ENCODE peak calls at places on chromosome 1, in four cellular contexts. Z, N, V and R are unnamed samples.

GRCh38 chr1:40313329-40313957 is 3.6 kb downstream of the COL9A2 start:
- DNase-seq in V (peak), Z (no peak), N (no peak), R (no peak)

GRCh38 chr1:77416692-77417450 is 135.1 kb downstream of the AK5 start:
- DNase-seq in Z (no peak), V (no peak), N (no peak), R (peak)

GRCh38 chr1:63537940-63538339 is 14.6 kb downstream of the EFCAB7 start:
- DNase-seq in Z (no peak), V (peak), N (peak), R (peak)

GRCh38 chr1:183283286-183283685 is 97.2 kb downstream of the LAMC2 start:
- DNase-seq in V (no peak), N (no peak), Z (no peak), R (no peak)

GRCh38 chr1:118866330-118866729 is 121.8 kb downstream of the TBX15 start:
- DNase-seq in N (no peak), Z (no peak), V (no peak), R (no peak)

GRCh38 chr1:43171312-43171875 is 696 bp downstream of the EBNA1BP2 start:
- DNase-seq in V (no peak), Z (no peak), N (peak), R (no peak)

GRCh38 chr1:208476825-208477170 is 232.6 kb upstream of the PLXNA2 start:
- DNase-seq in V (no peak), N (no peak), Z (no peak), R (no peak)

GRCh38 chr1:25695991-25696330 is 79.4 kb downstream of the MAN1C1 start:
- DNase-seq in V (peak), Z (peak), N (peak), R (no peak)

GRCh38 chr1:240149488-240150094 is 57.9 kb downstream of the FMN2 start:
- DNase-seq in V (peak), N (peak), Z (peak), R (peak)

GRCh38 chr1:44962729-44963128 is 23.7 kb downstream of the EIF2B3 start:
- DNase-seq in N (no peak), Z (no peak), V (no peak), R (no peak)

GRCh38 chr1:87045757-87046422 is 131.5 kb downstream of the HS2ST1 start:
- DNase-seq in Z (no peak), N (no peak), V (no peak), R (no peak)

GRCh38 chr1:25020851-25021585 is 90.9 kb upstream of the RUNX3 start:
- DNase-seq in Z (no peak), V (no peak), N (no peak), R (no peak)

GRCh38 chr1:42183646-42184268 is 19.2 kb upstream of the GUCA2A start:
- DNase-seq in V (no peak), Z (no peak), N (no peak), R (no peak)

GRCh38 chr1:234398849-234399381 is 25.7 kb downstream of the COA6 start:
- DNase-seq in V (peak), N (no peak), Z (peak), R (no peak)

GRCh38 chr1:84756455-84757082 is 66.3 kb upstream of the SSX2IP start:
- DNase-seq in V (no peak), Z (no peak), N (peak), R (no peak)